ENCODE peak calls at places on chromosome 19, in five cellular contexts. One of them, this sample, is unnamed.

GRCh38 chr19:39518458-39518857 is 3.5 kb downstream of the SELENOV start:
- DNase-seq in tibial artery: no peak
- DNase-seq in ovary: no peak
- DNase-seq in WERI-Rb-1: no peak
- DNase-seq in breast epithelium: no peak
- DNase-seq in this sample: no peak

GRCh38 chr19:44539236-44539819 is 9.9 kb upstream of the CEACAM20 start:
- DNase-seq in tibial artery: peak
- DNase-seq in ovary: no peak
- DNase-seq in breast epithelium: no peak
- DNase-seq in WERI-Rb-1: no peak
- DNase-seq in this sample: peak

GRCh38 chr19:31892060-31892459 is 453.4 kb upstream of the ZNF507 start:
- DNase-seq in tibial artery: no peak
- DNase-seq in breast epithelium: no peak
- DNase-seq in ovary: no peak
- DNase-seq in WERI-Rb-1: no peak
- DNase-seq in this sample: no peak

GRCh38 chr19:38386300-38386967 is 1.4 kb downstream of the GGN start:
- DNase-seq in WERI-Rb-1: no peak
- DNase-seq in tibial artery: no peak
- DNase-seq in ovary: peak
- DNase-seq in breast epithelium: no peak
- DNase-seq in this sample: no peak

GRCh38 chr19:12778020-12778904 is 2.9 kb upstream of the HOOK2 start:
- DNase-seq in breast epithelium: peak
- DNase-seq in tibial artery: peak
- DNase-seq in ovary: peak
- DNase-seq in WERI-Rb-1: peak
- DNase-seq in this sample: peak

GRCh38 chr19:308471-309205 is 17.4 kb upstream of the PLPP2 start:
- DNase-seq in tibial artery: no peak
- DNase-seq in ovary: no peak
- DNase-seq in WERI-Rb-1: no peak
- DNase-seq in breast epithelium: no peak
- DNase-seq in this sample: no peak

GRCh38 chr19:13070425-13071140 is 32.1 kb downstream of the LYL1 start:
- DNase-seq in breast epithelium: no peak
- DNase-seq in WERI-Rb-1: no peak
- DNase-seq in ovary: no peak
- DNase-seq in tibial artery: no peak
- DNase-seq in this sample: no peak

GRCh38 chr19:46218160-46218559 is 11.4 kb upstream of the IGFL1 start:
- DNase-seq in ovary: peak
- DNase-seq in WERI-Rb-1: no peak
- DNase-seq in breast epithelium: no peak
- DNase-seq in tibial artery: no peak
- DNase-seq in this sample: no peak

GRCh38 chr19:18846862-18847515 is 15.2 kb downstream of the UPF1 start:
- DNase-seq in breast epithelium: peak
- DNase-seq in WERI-Rb-1: peak
- DNase-seq in tibial artery: peak
- DNase-seq in ovary: peak
- DNase-seq in this sample: peak

GRCh38 chr19:50432221-50432626 is 468 bp upstream of the MYBPC2 start:
- DNase-seq in breast epithelium: no peak
- DNase-seq in WERI-Rb-1: no peak
- DNase-seq in tibial artery: no peak
- DNase-seq in ovary: no peak
- DNase-seq in this sample: no peak

GRCh38 chr19:35903550-35904179 is 1.3 kb downstream of the HCST start:
- DNase-seq in WERI-Rb-1: no peak
- DNase-seq in ovary: peak
- DNase-seq in tibial artery: peak
- DNase-seq in breast epithelium: peak
- DNase-seq in this sample: no peak

GRCh38 chr19:13098291-13099072 is 4.2 kb downstream of the LYL1 start:
- DNase-seq in ovary: peak
- DNase-seq in tibial artery: no peak
- DNase-seq in WERI-Rb-1: no peak
- DNase-seq in breast epithelium: no peak
- DNase-seq in this sample: no peak

GRCh38 chr19:31969110-31969509 is 376.3 kb upstream of the ZNF507 start:
- DNase-seq in ovary: peak
- DNase-seq in tibial artery: no peak
- DNase-seq in breast epithelium: no peak
- DNase-seq in WERI-Rb-1: no peak
- DNase-seq in this sample: no peak

GRCh38 chr19:55209430-55210119 is at the start of gene PTPRH:
- DNase-seq in tibial artery: no peak
- DNase-seq in WERI-Rb-1: no peak
- DNase-seq in breast epithelium: no peak
- DNase-seq in ovary: no peak
- DNase-seq in this sample: no peak

GRCh38 chr19:7476941-7477494 is 11.8 kb downstream of the PEX11G start:
- DNase-seq in tibial artery: no peak
- DNase-seq in WERI-Rb-1: no peak
- DNase-seq in breast epithelium: no peak
- DNase-seq in ovary: no peak
- DNase-seq in this sample: no peak

GRCh38 chr19:43960411-43960810 is 9.4 kb downstream of the ZNF221 start:
- DNase-seq in WERI-Rb-1: no peak
- DNase-seq in breast epithelium: no peak
- DNase-seq in tibial artery: no peak
- DNase-seq in ovary: no peak
- DNase-seq in this sample: no peak

GRCh38 chr19:23075031-23075733 is 41.6 kb upstream of the ZNF730 start:
- DNase-seq in tibial artery: no peak
- DNase-seq in ovary: peak
- DNase-seq in WERI-Rb-1: peak
- DNase-seq in breast epithelium: peak
- DNase-seq in this sample: no peak

GRCh38 chr19:12727745-12728433 is 4.2 kb upstream of the TNPO2 start:
- DNase-seq in tibial artery: no peak
- DNase-seq in breast epithelium: no peak
- DNase-seq in WERI-Rb-1: no peak
- DNase-seq in ovary: no peak
- DNase-seq in this sample: no peak

GRCh38 chr19:3670796-3671679 is 29.2 kb downstream of the PIP5K1C start:
- DNase-seq in tibial artery: peak
- DNase-seq in WERI-Rb-1: no peak
- DNase-seq in breast epithelium: peak
- DNase-seq in ovary: peak
- DNase-seq in this sample: peak

GRCh38 chr19:45518469-45518826 is 11.2 kb downstream of the VASP start:
- DNase-seq in ovary: no peak
- DNase-seq in breast epithelium: no peak
- DNase-seq in tibial artery: no peak
- DNase-seq in WERI-Rb-1: no peak
- DNase-seq in this sample: no peak

GRCh38 chr19:288911-289310 is 2.3 kb downstream of the PLPP2 start:
- DNase-seq in breast epithelium: no peak
- DNase-seq in ovary: no peak
- DNase-seq in WERI-Rb-1: no peak
- DNase-seq in tibial artery: no peak
- DNase-seq in this sample: no peak

GRCh38 chr19:13781547-13781946 is 7.3 kb downstream of the C19orf53 start:
- DNase-seq in breast epithelium: peak
- DNase-seq in WERI-Rb-1: peak
- DNase-seq in ovary: peak
- DNase-seq in tibial artery: peak
- DNase-seq in this sample: peak

GRCh38 chr19:38867176-38867780 is 10.8 kb downstream of the RINL start:
- DNase-seq in tibial artery: no peak
- DNase-seq in breast epithelium: no peak
- DNase-seq in WERI-Rb-1: no peak
- DNase-seq in ovary: no peak
- DNase-seq in this sample: no peak

GRCh38 chr19:19578241-19578640 is 40.2 kb downstream of the CILP2 start:
- DNase-seq in ovary: no peak
- DNase-seq in WERI-Rb-1: peak
- DNase-seq in breast epithelium: no peak
- DNase-seq in tibial artery: no peak
- DNase-seq in this sample: no peak

GRCh38 chr19:2695288-2695866 is 7.1 kb downstream of the GNG7 start:
- DNase-seq in breast epithelium: peak
- DNase-seq in ovary: peak
- DNase-seq in tibial artery: no peak
- DNase-seq in WERI-Rb-1: no peak
- DNase-seq in this sample: no peak

GRCh38 chr19:37902668-37903067 is 3.7 kb downstream of the WDR87 start:
- DNase-seq in WERI-Rb-1: peak
- DNase-seq in ovary: peak
- DNase-seq in breast epithelium: peak
- DNase-seq in tibial artery: peak
- DNase-seq in this sample: no peak

GRCh38 chr19:53552001-53552721 is 14.2 kb downstream of the ZNF331 start:
- DNase-seq in breast epithelium: no peak
- DNase-seq in ovary: no peak
- DNase-seq in tibial artery: no peak
- DNase-seq in WERI-Rb-1: no peak
- DNase-seq in this sample: no peak

GRCh38 chr19:8965887-8966286 is 44.3 kb downstream of the MUC16 start:
- DNase-seq in WERI-Rb-1: no peak
- DNase-seq in ovary: no peak
- DNase-seq in breast epithelium: no peak
- DNase-seq in tibial artery: no peak
- DNase-seq in this sample: no peak

GRCh38 chr19:40398417-40399056 is 8.6 kb upstream of the HIPK4 start:
- DNase-seq in tibial artery: no peak
- DNase-seq in WERI-Rb-1: no peak
- DNase-seq in ovary: peak
- DNase-seq in breast epithelium: peak
- DNase-seq in this sample: no peak

GRCh38 chr19:30895946-30896345 is 453.3 kb downstream of the TSHZ3 start:
- DNase-seq in WERI-Rb-1: no peak
- DNase-seq in tibial artery: no peak
- DNase-seq in ovary: no peak
- DNase-seq in breast epithelium: no peak
- DNase-seq in this sample: no peak

GRCh38 chr19:42217522-42218442 is at the start of gene DEDD2:
- DNase-seq in breast epithelium: peak
- DNase-seq in WERI-Rb-1: peak
- DNase-seq in tibial artery: peak
- DNase-seq in ovary: peak
- DNase-seq in this sample: peak

GRCh38 chr19:42220751-42221097 is 612 bp downstream of the ZNF526 start:
- DNase-seq in tibial artery: no peak
- DNase-seq in WERI-Rb-1: no peak
- DNase-seq in ovary: no peak
- DNase-seq in breast epithelium: no peak
- DNase-seq in this sample: no peak

GRCh38 chr19:42224940-42225717 is 5.0 kb downstream of the ZNF526 start:
- DNase-seq in tibial artery: no peak
- DNase-seq in WERI-Rb-1: no peak
- DNase-seq in breast epithelium: no peak
- DNase-seq in ovary: no peak
- DNase-seq in this sample: no peak

GRCh38 chr19:42216653-42217521 is 590 bp downstream of the DEDD2 start:
- DNase-seq in breast epithelium: peak
- DNase-seq in tibial artery: peak
- DNase-seq in ovary: peak
- DNase-seq in WERI-Rb-1: peak
- DNase-seq in this sample: peak

GRCh38 chr19:42219812-42220750 is at the start of gene ZNF526:
- DNase-seq in ovary: peak
- DNase-seq in WERI-Rb-1: peak
- DNase-seq in breast epithelium: peak
- DNase-seq in tibial artery: peak
- DNase-seq in this sample: peak
- TF ChIP-seq CTCF in ovary: no peak
- TF ChIP-seq CTCF in WERI-Rb-1: no peak
- TF ChIP-seq CTCF in breast epithelium: no peak
- TF ChIP-seq CTCF in tibial artery: no peak
- TF ChIP-seq CTCF in this sample: no peak

GRCh38 chr19:5470264-5470671 is 15.1 kb downstream of the ZNRF4 start:
- DNase-seq in breast epithelium: no peak
- DNase-seq in tibial artery: no peak
- DNase-seq in ovary: no peak
- DNase-seq in WERI-Rb-1: no peak
- DNase-seq in this sample: no peak

GRCh38 chr19:5466814-5467291 is 11.6 kb downstream of the ZNRF4 start:
- DNase-seq in ovary: no peak
- DNase-seq in breast epithelium: no peak
- DNase-seq in WERI-Rb-1: no peak
- DNase-seq in tibial artery: no peak
- DNase-seq in this sample: no peak

GRCh38 chr19:5477451-5478215 is 22.4 kb downstream of the ZNRF4 start:
- DNase-seq in ovary: no peak
- DNase-seq in tibial artery: no peak
- DNase-seq in breast epithelium: no peak
- DNase-seq in WERI-Rb-1: no peak
- DNase-seq in this sample: no peak

GRCh38 chr19:5472303-5472702 is 17.1 kb downstream of the ZNRF4 start:
- DNase-seq in breast epithelium: no peak
- DNase-seq in tibial artery: no peak
- DNase-seq in WERI-Rb-1: no peak
- DNase-seq in ovary: no peak
- DNase-seq in this sample: no peak
- H3K27ac ChIP-seq in breast epithelium: no peak
- H3K27ac ChIP-seq in tibial artery: no peak
- H3K27ac ChIP-seq in WERI-Rb-1: no peak
- H3K27ac ChIP-seq in ovary: no peak
- H3K27ac ChIP-seq in this sample: no peak

DNA sequence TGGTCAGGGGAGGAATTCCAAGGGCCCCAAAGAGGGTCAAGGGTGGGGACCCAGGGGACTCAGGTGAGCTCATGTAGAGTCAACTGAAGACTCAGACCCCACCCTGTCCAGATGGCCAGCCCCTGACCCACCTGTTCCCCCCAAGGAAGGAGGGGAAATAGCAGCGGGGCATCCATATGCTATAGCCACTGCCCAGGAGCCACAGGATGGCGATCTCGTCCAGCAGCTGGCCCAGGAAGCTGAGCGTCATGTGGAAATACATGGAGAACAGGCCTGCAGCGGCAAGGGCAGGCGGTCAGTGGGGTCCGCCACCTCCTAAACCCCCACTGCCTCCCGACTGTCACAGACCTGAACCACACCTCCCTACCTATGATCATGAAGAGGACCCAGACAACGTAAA is 21.4 kb downstream of the ACER1 start:
- DNase-seq in tibial artery: no peak
- DNase-seq in ovary: no peak
- DNase-seq in WERI-Rb-1: peak
- DNase-seq in breast epithelium: no peak
- DNase-seq in this sample: no peak
- TF ChIP-seq CTCF in tibial artery: no peak
- TF ChIP-seq CTCF in ovary: no peak
- TF ChIP-seq CTCF in WERI-Rb-1: peak
- TF ChIP-seq CTCF in breast epithelium: no peak
- TF ChIP-seq CTCF in this sample: no peak

DNA sequence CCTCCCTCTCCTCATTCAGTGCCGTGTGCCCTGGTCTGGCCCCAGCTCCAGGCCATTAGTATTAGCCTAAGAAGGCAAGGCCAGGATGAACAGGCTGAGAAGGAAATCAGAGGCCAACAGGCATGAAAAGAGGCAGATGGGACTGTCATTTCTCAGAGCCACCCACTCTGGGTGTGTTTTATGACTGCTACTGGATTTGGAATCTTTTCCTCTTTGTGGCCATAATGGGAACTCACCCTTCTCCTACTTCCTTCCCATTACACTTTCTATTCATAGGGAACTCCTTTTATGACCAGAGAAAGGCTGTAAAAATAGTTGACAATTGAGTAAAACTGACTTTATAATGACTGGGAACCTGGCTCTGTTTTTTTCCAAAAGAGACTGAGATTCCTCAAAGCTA is 17.7 kb downstream of the CEACAM8 start:
- DNase-seq in tibial artery: no peak
- DNase-seq in breast epithelium: no peak
- DNase-seq in WERI-Rb-1: peak
- DNase-seq in ovary: no peak
- DNase-seq in this sample: no peak
- H3K27ac ChIP-seq in tibial artery: no peak
- H3K27ac ChIP-seq in breast epithelium: no peak
- H3K27ac ChIP-seq in WERI-Rb-1: no peak
- H3K27ac ChIP-seq in ovary: no peak
- H3K27ac ChIP-seq in this sample: no peak

This sample was measured in coronary artery.